ENCODE peak calls at places on chromosomes 13 and 19, in nine cellular contexts. E, N, Q, G, P, F, Z, O and Y are unnamed samples. For H3K4me1, the result is how much of the 10 kb centered on the place peaks cover.

GRCh38 chr13:97254809-97255208 is 32.7 kb downstream of the MBNL2 start:
- DNase-seq in E (no peak), N (no peak), Q (no peak), G (no peak), P (no peak), F (no peak), Z (no peak), O (no peak), Y (no peak)

GRCh38 chr19:55304279-55304978 is 20.6 kb downstream of the BRSK1 start:
- DNase-seq in E (no peak), N (peak), Q (peak), G (no peak), P (no peak), F (peak), Z (no peak), O (no peak), Y (peak)

GRCh38 chr13:101730420-101731000 is 278.0 kb downstream of the ITGBL1 start:
- DNase-seq in E (no peak), N (no peak), Q (no peak), G (no peak), P (no peak), F (no peak), Z (no peak), O (no peak), Y (no peak)

GRCh38 chr13:34356686-34357434 is 538.9 kb downstream of the RFC3 start:
- DNase-seq in E (no peak), N (no peak), Q (no peak), G (no peak), P (no peak), F (no peak), Z (no peak), O (no peak), Y (no peak)

GRCh38 chr13:23753523-23753922 is 135.7 kb downstream of the MIPEP start:
- DNase-seq in E (no peak), N (no peak), Q (no peak), G (no peak), P (no peak), F (no peak), Z (no peak), O (no peak), Y (no peak)

GRCh38 chr13:50914301-50914700 is 4.7 kb downstream of the RNASEH2B start:
- DNase-seq in E (no peak), N (no peak), Q (no peak), G (no peak), P (no peak), F (no peak), Z (no peak), O (no peak), Y (no peak)

GRCh38 chr19:3466630-3467029 is 13.7 kb downstream of the SMIM24 start:
- DNase-seq in E (no peak), N (no peak), Q (peak), G (no peak), P (no peak), F (no peak), Z (no peak), O (no peak), Y (no peak)

GRCh38 chr13:26538363-26539317 is 18.8 kb upstream of the WASF3 start:
- DNase-seq in E (no peak), N (no peak), Q (no peak), G (peak), P (no peak), F (no peak), Z (no peak), O (no peak), Y (peak)

GRCh38 chr13:50745542-50745941 is 98.0 kb downstream of the DLEU7 start:
- DNase-seq in E (no peak), N (no peak), Q (no peak), G (no peak), P (no peak), F (no peak), Z (no peak), O (no peak), Y (no peak)

GRCh38 chr19:35963514-35963913 is 27.3 kb downstream of the LRFN3 start:
- DNase-seq in E (no peak), N (peak), Q (no peak), G (no peak), P (no peak), F (no peak), Z (no peak), O (no peak), Y (peak)

GRCh38 chr13:38888309-38888708 is 102.3 kb downstream of the STOML3 start:
- DNase-seq in E (no peak), N (no peak), Q (no peak), G (no peak), P (no peak), F (no peak), Z (no peak), O (no peak), Y (no peak)

GRCh38 chr13:49584771-49585182 is 581 bp downstream of the RCBTB1 start:
- DNase-seq in E (no peak), N (no peak), Q (no peak), G (no peak), P (no peak), F (no peak), Z (no peak), O (no peak), Y (no peak)

GRCh38 chr13:81480634-81481033 is 1139.7 kb upstream of the SPRY2 start:
- DNase-seq in E (no peak), N (no peak), Q (no peak), G (no peak), P (no peak), F (no peak), Z (no peak), O (no peak), Y (peak)

GRCh38 chr13:106464076-106464475 is 71.4 kb downstream of the EFNB2 start:
- DNase-seq in E (no peak), N (no peak), Q (no peak), G (no peak), P (no peak), F (no peak), Z (no peak), O (no peak), Y (no peak)

GRCh38 chr19:28898279-28898678 is 314.7 kb downstream of the UQCRFS1 start:
- DNase-seq in E (no peak), N (no peak), Q (no peak), G (no peak), P (no peak), F (no peak), Z (no peak), O (no peak), Y (no peak)

GRCh38 chr19:40443930-40444180 is 280 bp downstream of the SERTAD3 start:
- DNase-seq in E (no peak), N (no peak), Q (no peak), G (no peak), P (no peak), F (no peak), Z (no peak), O (no peak), Y (no peak)

GRCh38 chr13:76758257-76758656 is 127.9 kb downstream of the KCTD12 start:
- DNase-seq in E (no peak), N (no peak), Q (no peak), G (no peak), P (no peak), F (no peak), Z (no peak), O (no peak), Y (no peak)

GRCh38 chr19:17035842-17036424 is 9.3 kb upstream of the CPAMD8 start:
- DNase-seq in E (no peak), N (peak), Q (peak), G (no peak), P (no peak), F (peak), Z (no peak), O (no peak), Y (peak)

GRCh38 chr13:106513608-106514007 is 21.9 kb downstream of the EFNB2 start:
- DNase-seq in E (no peak), N (no peak), Q (no peak), G (no peak), P (no peak), F (no peak), Z (no peak), O (no peak), Y (no peak)

GRCh38 chr19:4754248-4754647 is 30.6 kb upstream of the DPP9 start:
- DNase-seq in E (no peak), N (peak), Q (no peak), G (no peak), P (no peak), F (no peak), Z (no peak), O (no peak), Y (no peak)

GRCh38 chr19:47414469-47414868 is 4.9 kb downstream of the MEIS3 start:
- DNase-seq in E (no peak), N (no peak), Q (no peak), G (no peak), P (no peak), F (no peak), Z (no peak), O (peak), Y (peak)

DNA sequence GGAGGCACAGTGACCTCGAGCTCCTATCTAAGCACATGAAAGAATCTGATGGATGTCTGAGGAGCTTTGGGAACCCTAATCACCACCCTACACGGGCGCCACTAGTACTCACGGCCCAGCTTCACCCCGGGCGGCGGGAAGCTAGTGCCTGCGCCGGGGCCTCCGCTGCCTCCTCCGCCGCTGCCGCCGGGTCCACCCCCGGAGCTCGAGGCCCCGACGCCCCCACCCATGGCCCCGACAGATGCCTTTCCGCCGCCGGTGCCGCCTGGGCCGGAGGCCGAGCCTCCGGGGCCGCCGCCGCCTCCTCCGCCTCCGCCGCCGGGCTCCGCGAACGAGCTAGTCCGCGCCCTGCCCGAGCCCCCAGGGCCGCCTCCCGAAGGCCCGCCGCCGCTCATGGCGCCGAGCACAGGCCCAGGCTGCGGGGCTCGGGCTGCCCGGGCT is 311 bp downstream of the GSK3A start:
- DNase-seq in E (no peak), N (no peak), Q (peak), G (peak), P (no peak), F (no peak), Z (no peak), O (no peak), Y (no peak)
- H3K4me1 ChIP-seq in E (half or more), N (under half), Q (under half), G (under half), P (under half), F (under half), Z (under half), O (under half), Y (under half)

GRCh38 chr19:1809663-1810062 is 2.4 kb downstream of the ATP8B3 start:
- DNase-seq in E (no peak), N (no peak), Q (peak), G (no peak), P (no peak), F (no peak), Z (no peak), O (no peak), Y (no peak)
- H3K4me1 ChIP-seq in E (under half), N (under half), Q (under half), G (under half), P (under half), F (under half), Z (under half), O (under half), Y (under half)

GRCh38 chr13:110400786-110401533 is 93.9 kb downstream of the COL4A2 start:
- DNase-seq in E (no peak), N (no peak), Q (no peak), G (no peak), P (no peak), F (no peak), Z (no peak), O (no peak), Y (no peak)

GRCh38 chr13:110404321-110404720 is 97.2 kb downstream of the COL4A2 start:
- DNase-seq in E (no peak), N (no peak), Q (no peak), G (no peak), P (no peak), F (no peak), Z (no peak), O (no peak), Y (no peak)

GRCh38 chr13:110403315-110403714 is 96.2 kb downstream of the COL4A2 start:
- DNase-seq in E (no peak), N (no peak), Q (no peak), G (no peak), P (no peak), F (no peak), Z (no peak), O (no peak), Y (no peak)

GRCh38 chr13:110403721-110404120 is 96.6 kb downstream of the COL4A2 start:
- DNase-seq in E (no peak), N (no peak), Q (no peak), G (no peak), P (no peak), F (no peak), Z (no peak), O (no peak), Y (no peak)

DNA sequence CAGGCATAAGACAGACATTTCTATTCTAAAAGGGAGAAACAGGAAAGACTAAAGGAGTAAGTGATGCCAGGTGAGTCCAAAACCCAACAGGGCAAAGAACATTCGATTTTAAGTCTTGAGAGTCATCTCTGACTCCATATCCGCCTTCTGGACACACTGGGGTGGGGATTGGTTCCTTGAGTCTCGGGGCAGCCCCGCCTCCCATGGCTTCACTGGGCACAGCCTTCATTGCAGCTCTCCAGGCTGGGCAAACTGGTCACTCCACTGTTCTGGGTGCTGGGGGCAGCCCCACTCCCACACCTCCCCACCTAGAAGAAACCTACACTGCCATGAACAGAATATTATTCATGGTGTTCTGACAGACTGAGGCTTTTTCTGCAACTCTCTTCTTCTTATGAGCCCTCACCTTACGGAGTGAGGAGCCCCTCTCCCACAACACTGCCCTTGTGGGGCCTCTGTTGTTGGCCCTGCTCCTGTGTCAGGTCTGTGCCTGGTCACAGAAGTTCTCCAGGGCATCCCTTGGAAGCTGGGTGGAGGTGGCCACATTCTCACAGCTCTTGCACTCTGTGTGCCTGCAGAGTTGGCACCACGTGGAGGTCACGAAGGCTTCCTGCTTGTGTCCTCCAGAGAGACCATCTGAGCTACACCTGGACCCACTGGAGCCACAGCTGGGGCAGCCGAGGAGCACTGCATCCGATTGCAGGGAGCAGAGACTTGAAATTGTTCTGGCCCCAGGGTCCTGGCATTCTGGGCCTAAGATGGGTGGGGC is 95.4 kb downstream of the COL4A2 start:
- DNase-seq in E (no peak), N (no peak), Q (no peak), G (no peak), P (no peak), F (no peak), Z (no peak), O (peak), Y (no peak)
- H3K4me1 ChIP-seq in E (under half), N (under half), Q (under half), G (under half), P (under half), F (under half), Z (under half), O (under half), Y (under half)

GRCh38 chr13:44015808-44016207 is 136.1 kb downstream of the LACC1 start:
- DNase-seq in E (no peak), N (no peak), Q (no peak), G (no peak), P (no peak), F (no peak), Z (no peak), O (no peak), Y (no peak)

GRCh38 chr13:44012910-44013309 is 133.2 kb downstream of the LACC1 start:
- DNase-seq in E (no peak), N (no peak), Q (no peak), G (no peak), P (no peak), F (no peak), Z (no peak), O (no peak), Y (no peak)

GRCh38 chr13:44015133-44015532 is 135.4 kb downstream of the LACC1 start:
- DNase-seq in E (no peak), N (no peak), Q (no peak), G (no peak), P (no peak), F (no peak), Z (no peak), O (no peak), Y (no peak)

GRCh38 chr13:44013666-44014291 is 134.1 kb downstream of the LACC1 start:
- DNase-seq in E (no peak), N (peak), Q (no peak), G (no peak), P (no peak), F (no peak), Z (no peak), O (no peak), Y (peak)

GRCh38 chr13:44014501-44014900 is 134.8 kb downstream of the LACC1 start:
- DNase-seq in E (no peak), N (no peak), Q (no peak), G (no peak), P (no peak), F (no peak), Z (no peak), O (no peak), Y (no peak)
- H3K4me1 ChIP-seq in E (under half), N (under half), Q (under half), G (under half), P (under half), F (under half), Z (under half), O (under half), Y (under half)

GRCh38 chr19:13841339-13842293 is 35.3 kb upstream of the NANOS3 start:
- DNase-seq in E (peak), N (no peak), Q (peak), G (peak), P (no peak), F (peak), Z (peak), O (peak), Y (no peak)
- H3K4me1 ChIP-seq in E (half or more), N (half or more), Q (under half), G (under half), P (half or more), F (half or more), Z (half or more), O (under half), Y (half or more)

DNA sequence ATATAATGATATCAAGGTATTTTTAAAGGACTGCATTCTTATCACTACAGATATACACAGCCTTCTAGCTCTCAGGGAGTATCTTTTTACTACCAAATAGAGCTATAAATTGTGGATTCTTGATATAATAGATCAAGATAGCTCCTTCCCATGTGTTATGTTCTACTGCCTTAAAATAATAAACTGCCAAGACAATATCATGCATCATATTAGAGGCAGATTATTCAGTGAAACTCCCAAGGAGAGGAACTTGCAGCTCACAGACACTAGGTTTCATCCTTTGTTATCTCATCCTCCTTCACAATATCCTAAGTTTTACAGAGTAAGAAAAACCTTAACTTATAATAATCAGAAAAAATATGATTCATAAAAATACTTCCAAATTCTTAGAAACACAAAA is 802.8 kb downstream of the DIAPH3 start:
- DNase-seq in E (no peak), N (no peak), Q (no peak), G (no peak), P (no peak), F (no peak), Z (no peak), O (no peak), Y (no peak)
- H3K4me1 ChIP-seq in E (under half), N (under half), Q (under half), G (under half), P (under half), F (under half), Z (under half), O (under half), Y (under half)

DNA sequence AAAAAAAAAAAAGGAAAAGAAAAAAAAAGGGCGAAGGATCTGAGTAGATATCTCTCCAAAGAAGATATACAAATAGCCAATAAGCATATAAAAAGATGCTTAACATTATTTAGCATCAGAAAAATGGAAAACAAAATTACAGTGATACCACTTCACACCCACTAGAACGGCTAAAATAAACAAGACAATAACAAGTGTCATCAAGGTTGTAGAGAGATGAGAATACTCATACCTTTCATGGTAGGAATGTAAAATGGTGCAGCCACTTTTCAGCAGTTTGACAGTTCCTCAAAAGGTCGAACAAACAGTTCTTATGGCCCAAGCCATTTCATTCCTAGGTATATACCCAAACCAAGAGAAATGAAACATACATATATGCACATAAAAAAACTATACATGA is 33.5 kb downstream of the FOXO1 start:
- DNase-seq in E (no peak), N (no peak), Q (no peak), G (no peak), P (no peak), F (no peak), Z (no peak), O (no peak), Y (no peak)
- H3K4me1 ChIP-seq in E (under half), N (under half), Q (under half), G (under half), P (half or more), F (under half), Z (under half), O (under half), Y (under half)

DNA sequence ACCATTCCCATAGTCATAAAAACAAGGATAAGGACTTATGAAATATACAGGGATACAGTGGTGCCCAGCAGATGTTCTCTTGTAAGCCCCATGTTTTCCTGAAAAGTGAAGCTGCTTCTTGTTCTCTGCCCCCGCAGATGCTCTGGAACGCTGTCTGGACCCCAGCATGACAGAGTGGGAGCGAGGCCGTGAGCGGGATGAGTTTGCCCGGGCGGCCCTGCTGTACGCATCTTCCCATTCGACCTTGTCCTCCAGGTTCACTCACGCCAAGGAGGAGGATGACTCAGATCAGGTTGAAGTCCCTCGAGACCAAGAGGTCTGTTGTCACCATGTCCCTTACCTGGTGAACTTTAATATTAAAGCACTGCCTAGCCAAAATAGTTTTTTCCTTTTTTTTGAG is 20.3 kb upstream of the WDR88 start:
- DNase-seq in E (no peak), N (no peak), Q (no peak), G (no peak), P (no peak), F (no peak), Z (no peak), O (no peak), Y (no peak)
- H3K4me1 ChIP-seq in E (under half), N (under half), Q (under half), G (under half), P (under half), F (under half), Z (under half), O (under half), Y (under half)